ENCODE peak calls at places on chromosomes 5 and 9, in six cellular contexts. M, G, N, Q, Z and J are unnamed samples.

GRCh38 chr9:97475079-97475478 is 26.4 kb upstream of the TMOD1 start:
- DNase-seq in N (no peak), M (peak; percentile 68), Z (no peak), G (no peak), Q (peak; percentile 6), J (no peak)

GRCh38 chr5:10689391-10690081 is 71.5 kb downstream of the DAP start:
- DNase-seq in G (no peak), Q (peak; percentile 64), N (peak; percentile 24), Z (no peak), M (peak; percentile 55), J (peak; percentile 23)

GRCh38 chr5:178651046-178651810 is 24.4 kb upstream of the CLK4 start:
- DNase-seq in M (peak; percentile 95), Z (peak; percentile 66), G (no peak), Q (peak; percentile 72), N (peak; percentile 82), J (peak; percentile 20)

GRCh38 chr5:112779531-112779930 is 41.8 kb downstream of the APC start:
- DNase-seq in Q (peak; percentile 61), N (peak; percentile 82), Z (no peak), M (peak; percentile 91), G (no peak), J (peak; percentile 88)

GRCh38 chr5:153551537-153552079 is 61.1 kb downstream of the GRIA1 start:
- DNase-seq in N (peak; percentile 89), Q (peak; percentile 98), G (no peak), Z (no peak), M (peak; percentile 99), J (peak; percentile 98)

GRCh38 chr5:88515881-88516819 is 247.5 kb upstream of the TMEM161B start:
- DNase-seq in G (no peak), Z (peak; percentile 69), M (no peak), N (no peak), Q (peak; percentile 55), J (no peak)

GRCh38 chr5:56358703-56359428 is 125.7 kb upstream of the ANKRD55 start:
- DNase-seq in M (peak; percentile 45), N (no peak), G (peak; percentile 26), Z (peak; percentile 91), Q (peak; percentile 58), J (peak; percentile 25)

GRCh38 chr5:157269763-157270272 is 3.9 kb downstream of the CYFIP2 start:
- DNase-seq in Z (no peak), G (no peak), M (no peak), Q (no peak), N (no peak), J (no peak)

GRCh38 chr9:106233116-106233515 is 538.8 kb downstream of the TMEM38B start:
- DNase-seq in Z (no peak), M (no peak), Q (no peak), N (no peak), G (no peak), J (no peak)

GRCh38 chr9:20835364-20836286 is 151.6 kb downstream of the FOCAD start:
- DNase-seq in Q (peak; percentile 61), Z (peak; percentile 39), G (no peak), M (peak; percentile 21), N (peak; percentile 27), J (no peak)

GRCh38 chr9:86613943-86614342 is 259.7 kb upstream of the TUT7 start:
- DNase-seq in N (no peak), Z (no peak), G (no peak), M (no peak), Q (no peak), J (no peak)

DNA sequence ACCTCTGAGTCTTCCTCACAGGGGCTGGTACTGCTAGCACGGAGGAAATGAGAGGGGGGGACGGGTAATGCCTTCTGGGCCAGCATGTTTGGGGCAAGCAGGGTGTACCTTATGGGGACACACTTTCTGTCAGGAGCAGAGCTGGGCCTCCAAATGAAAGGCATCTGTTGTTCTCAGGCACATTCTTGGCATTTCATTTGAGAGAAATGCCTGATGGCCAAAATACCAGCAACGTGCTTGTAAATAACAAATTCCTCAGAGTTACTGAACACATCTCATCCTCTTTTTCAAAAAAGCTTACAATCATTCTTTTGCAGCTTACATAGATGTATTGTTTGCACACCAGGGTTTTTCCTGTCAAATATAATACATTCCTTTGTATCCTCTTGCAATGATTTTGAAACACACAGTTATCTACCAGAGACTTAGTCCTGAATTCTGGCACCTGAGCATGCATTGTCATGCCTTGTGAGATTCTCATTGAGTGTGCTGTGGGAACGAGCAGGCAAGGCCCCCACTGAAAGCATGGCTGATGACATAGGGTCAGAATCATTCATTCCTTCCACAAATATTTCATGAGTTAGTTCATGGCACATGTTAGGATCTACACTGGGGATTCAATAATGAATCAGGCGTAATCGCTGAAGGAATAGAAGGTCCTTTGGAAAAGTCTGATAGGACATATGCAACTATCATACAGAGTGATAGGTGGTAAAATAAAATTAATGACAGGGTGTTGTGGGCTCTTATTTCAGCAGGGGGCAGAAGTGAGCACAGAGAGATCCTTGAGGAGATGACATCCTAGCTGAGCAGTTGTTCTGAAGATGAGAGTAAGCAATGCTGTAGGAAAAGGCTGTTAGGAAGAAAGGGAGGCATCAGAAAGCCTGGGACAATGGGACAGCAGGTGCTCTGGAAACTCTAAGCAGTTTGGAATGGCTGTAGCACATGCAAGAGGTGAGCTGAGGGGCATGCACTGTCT is 260.9 kb upstream of the TUT7 start:
- DNase-seq in Q (peak; percentile 20), Z (peak; percentile 66), N (peak; percentile 79), M (peak; percentile 58), G (peak; percentile 15), J (peak; percentile 88)
- TF ChIP-seq CTCF in Q (peak; percentile 48), Z (peak; percentile 77), N (peak; percentile 58), M (peak; percentile 60), G (peak; percentile 24), J (peak; percentile 52)

GRCh38 chr5:125874057-125874456 is 549.2 kb upstream of the GRAMD2B start:
- DNase-seq in M (peak; percentile 49), Z (peak; percentile 40), N (no peak), G (no peak), Q (no peak), J (no peak)

GRCh38 chr5:125870271-125870670 is 552.9 kb upstream of the GRAMD2B start:
- DNase-seq in M (peak; percentile 89), G (no peak), Z (no peak), N (no peak), Q (peak; percentile 58), J (peak; percentile 46)

GRCh38 chr5:125874717-125875116 is 548.5 kb upstream of the GRAMD2B start:
- DNase-seq in M (no peak), Q (no peak), Z (no peak), N (no peak), G (no peak), J (no peak)
- TF ChIP-seq CTCF in M (no peak), Q (no peak), Z (no peak), N (no peak), G (no peak), J (no peak)

DNA sequence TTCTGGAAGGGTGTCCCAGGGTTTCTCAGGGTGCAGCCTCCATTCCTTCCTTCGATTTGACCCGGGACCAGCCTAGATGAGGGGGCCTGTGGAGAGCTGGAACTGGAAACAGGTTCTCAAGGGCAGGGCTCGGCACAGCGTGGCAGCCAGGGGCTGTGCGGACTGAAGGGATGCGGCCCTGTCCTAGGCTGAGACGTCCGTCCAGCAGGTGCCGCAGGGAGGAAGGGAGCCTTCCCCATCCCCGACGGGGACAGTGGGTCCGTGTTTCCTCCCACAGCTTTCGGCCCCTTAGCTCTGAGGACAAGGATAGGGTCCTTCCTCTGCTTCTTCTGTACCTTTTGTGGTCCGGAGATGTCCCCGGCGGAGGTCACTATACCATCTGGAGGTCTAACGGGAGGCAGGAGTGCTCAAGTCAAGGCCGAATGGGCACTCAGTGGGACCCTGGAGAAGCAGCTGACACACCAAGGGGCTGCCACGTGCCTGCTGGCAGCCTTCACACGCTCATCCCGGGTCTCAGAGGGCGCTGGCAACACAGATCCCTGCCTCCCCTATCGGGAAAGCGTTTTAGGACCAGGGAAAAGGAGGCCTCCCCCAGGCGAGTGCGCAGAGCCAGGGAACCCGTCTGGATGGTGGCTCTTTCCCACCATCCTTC is 49.9 kb downstream of the USP20 start:
- DNase-seq in Z (no peak), Q (no peak), G (no peak), N (no peak), M (no peak), J (no peak)
- TF ChIP-seq CTCF in Z (no peak), Q (no peak), G (no peak), N (no peak), M (peak; percentile 18), J (no peak)

DNA sequence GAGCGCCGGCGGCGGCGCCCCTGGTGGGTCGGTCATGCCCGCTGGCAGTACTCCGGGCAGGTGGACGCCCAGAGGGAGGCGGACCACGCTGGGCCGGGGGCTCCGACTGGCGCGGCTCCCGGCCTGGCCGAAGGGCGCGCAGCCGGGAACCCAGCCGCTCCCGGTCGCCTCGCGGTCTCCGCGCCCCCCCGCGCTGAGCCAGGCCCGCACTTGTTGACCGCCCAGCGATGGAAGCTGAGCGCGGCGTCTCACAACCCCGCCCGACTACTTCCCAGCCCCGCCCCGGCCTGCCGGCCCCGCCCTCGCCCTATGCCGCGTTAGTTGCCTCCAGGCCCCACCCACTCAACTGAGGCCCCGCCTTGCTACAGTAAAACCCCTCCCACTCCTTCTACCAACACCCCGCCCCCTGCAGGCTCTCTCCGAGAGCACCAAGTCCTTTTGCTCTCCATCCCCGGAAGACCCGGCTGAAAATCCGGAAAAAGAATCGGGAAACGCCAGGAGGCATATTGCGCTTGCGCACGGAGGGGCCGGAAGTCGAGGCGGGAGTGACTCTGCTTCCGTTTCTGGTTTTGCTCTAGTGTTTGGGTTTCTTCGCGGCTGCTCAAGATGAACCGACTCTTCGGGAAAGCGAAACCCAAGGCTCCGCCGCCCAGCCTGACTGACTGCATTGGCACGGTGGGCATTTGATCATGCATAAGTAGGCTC is at the start of the genes BAG1 and CHMP5:
- DNase-seq in Q (peak; percentile 98), N (peak; percentile 99), G (peak; percentile 100), M (peak; percentile 99), Z (peak; percentile 94), J (peak; percentile 99)
- TF ChIP-seq CTCF in Q (peak; percentile 30), N (peak; percentile 36), G (peak; percentile 9), M (peak; percentile 11), Z (peak; percentile 49), J (peak; percentile 53)

GRCh38 chr5:78602400-78602799 is 46.2 kb downstream of the LHFPL2 start:
- DNase-seq in N (no peak), M (no peak), Q (peak; percentile 38), G (no peak), Z (peak; percentile 47), J (no peak)
- TF ChIP-seq CTCF in N (no peak), M (no peak), Q (no peak), G (no peak), Z (no peak), J (no peak)

GRCh38 chr5:155004138-155004744 is 9.3 kb upstream of the KIF4B start:
- DNase-seq in Q (no peak), Z (no peak), M (no peak), G (peak; percentile 4), N (peak; percentile 42), J (peak; percentile 5)
- TF ChIP-seq CTCF in Q (peak; percentile 40), Z (peak; percentile 74), M (peak; percentile 28), G (no peak), N (peak; percentile 66), J (peak; percentile 35)

DNA sequence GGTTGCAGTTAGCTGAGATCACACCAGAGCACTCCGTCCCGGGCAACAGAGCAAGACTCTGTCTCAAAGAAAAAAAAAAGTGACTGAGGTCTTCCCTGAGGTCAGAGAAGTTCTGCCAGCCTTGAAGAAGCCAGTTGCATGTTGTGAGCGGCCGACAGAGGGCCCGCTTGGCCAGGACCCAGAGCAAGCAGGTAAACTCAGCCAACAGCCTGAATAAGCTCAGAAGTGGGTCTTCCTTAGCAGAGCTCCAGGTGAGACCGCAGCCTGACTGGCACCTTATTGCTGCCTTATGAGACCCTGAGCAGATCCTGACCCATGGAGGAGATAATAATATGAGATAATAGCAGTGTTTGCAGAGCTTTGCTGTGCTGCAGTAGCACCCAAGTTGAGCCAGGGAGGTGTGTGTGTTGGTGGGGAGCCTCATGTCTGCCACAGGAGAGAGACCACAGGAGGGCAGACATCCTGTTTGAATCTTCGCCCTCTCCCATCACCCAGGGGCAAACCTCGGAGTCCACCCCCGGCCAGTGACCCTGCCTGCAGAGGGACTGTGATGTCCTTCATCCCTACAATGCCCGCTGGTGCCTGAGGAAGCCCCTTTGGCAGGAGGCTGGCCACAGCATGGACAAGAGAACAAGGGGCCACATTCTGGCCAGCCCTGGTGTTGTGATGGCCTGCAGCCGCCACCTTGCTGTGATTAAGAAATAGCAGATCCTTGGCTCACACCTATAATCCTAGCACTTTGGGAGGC is 10.8 kb upstream of the BARX1 start:
- DNase-seq in N (no peak), G (no peak), Q (no peak), Z (no peak), M (no peak), J (no peak)
- TF ChIP-seq CTCF in N (peak; percentile 6), G (no peak), Q (no peak), Z (peak; percentile 34), M (no peak), J (no peak)